ENCODE peak calls at places on chromosomes 7 and 10, in four cellular contexts. Y is mammary epithelial cell, P is cardiac muscle cell, Z is HepG2. G is an unnamed sample.

GRCh38 chr7:157279679-157279972 is 57.2 kb upstream of the DNAJB6 start:
- DNase-seq in Y (no peak), P (peak), Z (no peak), G (no peak)

GRCh38 chr7:80859272-80859970 is 59.4 kb downstream of the SEMA3C start:
- DNase-seq in Y (no peak), P (peak), Z (no peak), G (peak)

GRCh38 chr10:131701131-131701947 is 199.5 kb upstream of the PPP2R2D start:
- DNase-seq in Y (no peak), P (no peak), Z (no peak), G (no peak)

GRCh38 chr10:79219276-79219957 is 127.9 kb upstream of the PPIF start:
- DNase-seq in Y (no peak), P (peak), Z (no peak), G (peak)

GRCh38 chr10:7561216-7561893 is 105.4 kb downstream of the ITIH5 start:
- DNase-seq in Y (no peak), P (peak), Z (peak), G (peak)

GRCh38 chr10:50622497-50623298 is 1.1 kb downstream of the SGMS1 start:
- DNase-seq in Y (no peak), P (peak), Z (no peak), G (peak)

GRCh38 chr7:72435913-72436480 is 23.9 kb upstream of the CALN1 start:
- DNase-seq in Y (no peak), P (no peak), Z (no peak), G (peak)

GRCh38 chr10:93965911-93966310 is 27.8 kb upstream of the PLCE1 start:
- DNase-seq in Y (no peak), P (no peak), Z (no peak), G (no peak)

GRCh38 chr10:33352631-33353030 is 18.2 kb upstream of the NRP1 start:
- DNase-seq in Y (no peak), P (no peak), Z (no peak), G (no peak)

GRCh38 chr7:127995866-127996215 is 35.4 kb downstream of the LRRC4 start:
- DNase-seq in Y (no peak), P (peak), Z (no peak), G (no peak)

GRCh38 chr7:99606531-99606930 is 8.5 kb downstream of the TMEM225B start:
- DNase-seq in Y (no peak), P (no peak), Z (no peak), G (no peak)

GRCh38 chr10:14327535-14327934 is 3.2 kb downstream of the FRMD4A start:
- DNase-seq in Y (no peak), P (no peak), Z (no peak), G (no peak)

GRCh38 chr10:46079831-46080585 is 33.9 kb upstream of the MSMB start:
- DNase-seq in Y (no peak), P (peak), Z (no peak), G (no peak)

GRCh38 chr10:62250594-62251198 is 17.9 kb downstream of the RTKN2 start:
- DNase-seq in Y (peak), P (no peak), Z (peak), G (peak)

GRCh38 chr10:74419491-74420466 is 268.8 kb downstream of the ADK start:
- DNase-seq in Y (peak), P (peak), Z (no peak), G (peak)

GRCh38 chr10:95211606-95212279 is 17.7 kb downstream of the ACSM6 start:
- DNase-seq in Y (peak), P (no peak), Z (no peak), G (peak)

GRCh38 chr7:106068986-106069385 is 43.1 kb downstream of the SYPL1 start:
- DNase-seq in Y (peak), P (peak), Z (no peak), G (peak)

GRCh38 chr10:114304566-114305421 is 65.7 kb downstream of the VWA2 start:
- DNase-seq in Y (no peak), P (no peak), Z (no peak), G (no peak)

GRCh38 chr7:89731751-89732150 is 422.5 kb upstream of the STEAP1 start:
- DNase-seq in Y (no peak), P (no peak), Z (no peak), G (no peak)

GRCh38 chr10:106716375-106716774 is 448.1 kb downstream of the SORCS1 start:
- DNase-seq in Y (no peak), P (no peak), Z (no peak), G (no peak)
- H3K4me3 ChIP-seq in Y (no peak), P (no peak), Z (no peak), G (no peak)

DNA sequence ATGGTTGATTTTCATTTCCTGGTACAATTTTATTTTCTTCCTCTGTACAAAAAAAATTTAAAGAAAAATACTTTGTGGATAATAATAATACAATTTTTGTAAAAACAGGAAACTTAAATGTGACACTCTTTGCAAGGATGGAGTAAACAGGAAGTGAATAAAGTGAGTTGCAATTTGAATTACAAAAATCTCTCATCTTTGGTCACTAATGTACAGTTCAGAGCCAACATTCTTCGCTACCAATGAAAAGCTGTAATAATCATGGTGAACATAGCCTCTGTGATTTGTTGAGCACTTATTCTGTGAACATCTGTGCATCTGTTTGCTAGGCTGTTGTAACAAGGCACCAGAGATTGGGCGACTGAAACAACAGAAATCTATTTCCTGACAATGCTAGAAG is 295.2 kb upstream of the KLF6 start:
- DNase-seq in Y (no peak), P (no peak), Z (no peak), G (no peak)
- TF ChIP-seq CTCF in Y (no peak), P (no peak), Z (no peak), G (no peak)

DNA sequence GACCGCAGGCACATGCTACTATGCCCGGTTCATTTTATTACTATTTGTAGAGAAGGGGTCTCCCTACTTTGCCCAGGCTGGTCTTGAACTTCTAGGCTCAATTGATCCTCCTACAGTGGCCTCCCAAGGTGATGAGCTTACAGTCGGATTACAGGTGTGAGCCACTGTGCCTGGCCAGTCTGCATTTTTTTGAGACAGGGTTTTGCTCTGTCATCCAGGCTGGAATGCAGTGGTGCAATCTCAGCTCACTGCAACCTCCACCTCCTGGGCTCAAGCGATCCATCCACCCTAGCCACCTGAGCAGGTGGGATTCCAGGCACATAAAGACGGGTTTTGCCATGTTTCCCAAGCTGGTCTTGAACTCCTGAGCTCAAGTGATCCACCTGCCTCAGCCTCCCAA is 2.3 kb upstream of the H2BK1 start:
- DNase-seq in Y (no peak), P (no peak), Z (no peak), G (no peak)
- H3K4me3 ChIP-seq in Y (no peak), P (no peak), Z (no peak), G (no peak)

GRCh38 chr7:111763221-111763791 is 201.0 kb upstream of the IMMP2L start:
- DNase-seq in Y (peak), P (peak), Z (peak), G (peak)
- TF ChIP-seq CTCF in Y (peak), P (peak), Z (no peak), G (peak)

DNA sequence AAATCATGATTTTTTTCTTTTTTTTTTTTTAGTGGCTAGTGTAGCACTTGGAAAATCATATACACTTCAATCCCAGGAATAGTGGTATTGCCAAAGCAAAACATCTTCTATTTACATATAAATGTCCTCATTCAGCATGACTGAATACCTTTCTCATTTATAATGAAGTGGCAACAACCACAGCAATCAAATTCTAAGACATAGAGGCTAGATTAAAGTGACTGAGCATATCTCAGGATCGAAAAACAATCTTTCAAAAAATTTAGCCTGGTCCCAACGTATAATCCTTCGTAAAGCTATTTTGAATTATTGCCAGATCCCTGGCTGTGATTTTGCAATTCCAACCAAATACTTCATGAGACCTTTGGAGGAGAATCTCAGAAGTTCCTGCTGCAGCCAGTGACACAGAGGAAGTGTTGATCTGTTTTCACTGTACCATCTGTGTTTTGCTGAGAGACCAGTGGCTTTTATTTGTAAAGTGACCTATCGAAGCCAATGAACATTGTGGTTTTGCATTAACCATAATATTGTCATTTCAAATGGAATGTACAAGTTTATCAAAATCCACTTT is 29.8 kb upstream of the SP8 start:
- DNase-seq in Y (no peak), P (no peak), Z (no peak), G (no peak)
- H3K4me3 ChIP-seq in Y (no peak), P (no peak), Z (no peak), G (no peak)

DNA sequence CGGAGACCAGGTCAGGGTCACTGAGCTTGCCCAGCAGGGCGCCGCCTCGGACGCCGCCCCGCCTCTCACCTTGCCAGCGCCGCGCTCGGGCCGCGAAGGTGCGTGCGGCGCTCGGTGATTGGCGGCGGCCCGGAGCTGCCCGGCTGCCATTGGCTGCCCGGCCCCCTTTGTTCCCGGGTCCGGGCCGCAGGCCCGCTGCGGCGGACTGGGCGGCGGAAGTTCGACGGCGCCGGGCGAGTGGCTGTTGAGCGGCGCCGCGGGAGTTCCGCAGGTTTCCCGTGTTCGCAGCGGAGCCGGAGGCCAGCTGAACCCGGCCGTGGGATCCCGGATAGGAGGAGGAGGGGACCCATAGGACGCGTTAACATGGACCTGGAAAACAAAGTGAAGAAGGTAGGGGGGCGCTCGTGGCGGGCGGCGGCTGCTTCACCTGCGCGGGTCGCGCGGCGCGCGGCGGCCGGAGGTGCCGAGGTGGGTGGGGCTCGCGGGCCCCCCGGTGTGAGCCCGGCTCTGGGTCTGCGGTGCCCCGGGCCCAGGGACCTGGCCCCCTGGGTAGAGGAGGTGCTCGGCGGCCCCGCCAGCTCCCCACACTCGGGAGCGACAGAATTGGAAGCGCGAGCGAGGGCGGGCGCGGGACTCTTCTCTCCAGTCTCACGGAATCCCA is at the start of gene TES:
- DNase-seq in Y (peak), P (peak), Z (peak), G (no peak)
- TF ChIP-seq CTCF in Y (no peak), P (no peak), Z (no peak), G (no peak)

GRCh38 chr7:17556247-17556646 is 257.8 kb downstream of the AHR start:
- DNase-seq in Y (no peak), P (no peak), Z (no peak), G (no peak)

GRCh38 chr7:17559388-17559787 is 260.9 kb downstream of the AHR start:
- DNase-seq in Y (peak), P (no peak), Z (no peak), G (peak)

GRCh38 chr7:17558558-17559332 is 260.3 kb downstream of the AHR start:
- DNase-seq in Y (no peak), P (no peak), Z (no peak), G (peak)

GRCh38 chr7:17557305-17557704 is 258.9 kb downstream of the AHR start:
- DNase-seq in Y (peak), P (peak), Z (no peak), G (peak)

DNA sequence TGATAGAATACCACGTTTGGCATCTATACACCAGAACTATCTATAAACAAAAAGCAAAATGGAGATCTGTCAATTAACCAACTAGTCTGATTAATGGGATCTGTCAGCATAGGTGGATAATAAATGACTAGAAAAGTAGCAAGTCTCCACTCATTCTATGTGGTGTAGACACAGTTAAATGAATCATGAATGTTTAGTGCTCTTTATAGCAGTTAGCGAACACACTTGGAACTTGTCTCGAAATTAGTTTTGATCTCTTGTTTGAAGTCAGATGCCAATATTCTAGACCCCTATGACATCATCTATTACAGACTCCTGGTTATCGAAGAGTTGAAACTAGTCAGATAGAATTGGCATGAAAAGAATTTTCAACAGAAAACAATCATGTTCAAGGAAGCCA is 259.7 kb downstream of the AHR start:
- DNase-seq in Y (no peak), P (no peak), Z (no peak), G (no peak)
- H3K4me3 ChIP-seq in Y (no peak), P (no peak), Z (no peak), G (no peak)

DNA sequence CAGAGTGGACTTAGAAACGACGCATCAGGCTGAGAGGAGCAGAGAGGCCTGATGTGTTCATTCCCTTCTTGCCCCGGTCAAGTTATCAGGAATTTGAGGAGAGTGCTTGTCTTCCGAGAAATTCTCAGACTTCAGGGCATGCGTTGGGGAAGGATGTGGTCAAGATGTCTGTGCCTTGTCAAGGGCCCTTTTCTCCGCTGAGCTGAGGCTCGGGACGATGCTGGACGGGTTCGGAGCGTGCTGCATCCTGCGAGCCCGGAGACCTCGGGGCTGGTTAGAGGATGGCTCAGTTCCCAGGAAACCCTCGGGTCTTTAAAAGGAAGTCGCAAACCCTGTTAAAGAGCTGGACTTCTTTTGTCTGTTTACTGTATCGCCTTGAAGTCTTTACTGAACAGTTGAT is 325.4 kb downstream of the ADARB2 start:
- DNase-seq in Y (no peak), P (no peak), Z (no peak), G (no peak)
- TF ChIP-seq CTCF in Y (no peak), P (no peak), Z (no peak), G (no peak)